ENCODE peak calls at places on chromosome 14, in six cellular contexts. B is fibroblast of lung, K is neural progenitor cell, S is MM.1S, J is colonic mucosa, O is PC-3. L is an unnamed sample.

GRCh38 chr14:90556050-90556477 is 159.2 kb downstream of the CALM1 start:
- DNase-seq in B (no peak), K (peak), S (no peak), J (peak), O (no peak), L (no peak)

GRCh38 chr14:62209287-62209899 is 447.2 kb downstream of the SNAPC1 start:
- DNase-seq in B (peak), K (no peak), S (no peak), J (no peak), O (peak), L (no peak)

GRCh38 chr14:99415496-99416281 is 65.0 kb downstream of the SETD3 start:
- DNase-seq in B (peak), K (peak), S (peak), J (peak), O (peak), L (peak)

GRCh38 chr14:90607141-90607540 is 209.1 kb downstream of the TTC7B start:
- DNase-seq in B (no peak), K (no peak), S (no peak), J (no peak), O (no peak), L (no peak)

GRCh38 chr14:75342762-75343599 is 64.4 kb downstream of the FOS start:
- DNase-seq in B (no peak), K (no peak), S (no peak), J (no peak), O (no peak), L (no peak)

GRCh38 chr14:59303216-59303615 is 114.7 kb downstream of the DAAM1 start:
- DNase-seq in B (peak), K (no peak), S (no peak), J (no peak), O (peak), L (no peak)

GRCh38 chr14:96793547-96793946 is 3.6 kb upstream of the VRK1 start:
- DNase-seq in B (peak), K (no peak), S (no peak), J (no peak), O (peak), L (no peak)

GRCh38 chr14:33972522-33973162 is 21.8 kb upstream of the EGLN3 start:
- DNase-seq in B (no peak), K (peak), S (no peak), J (no peak), O (no peak), L (no peak)

GRCh38 chr14:84750763-84751554 is 779.0 kb upstream of the FLRT2 start:
- DNase-seq in B (peak), K (no peak), S (no peak), J (no peak), O (no peak), L (no peak)

GRCh38 chr14:87443039-87443438 is 549.9 kb downstream of the GALC start:
- DNase-seq in B (no peak), K (no peak), S (no peak), J (no peak), O (no peak), L (no peak)

GRCh38 chr14:45253754-45254300 is 825 bp upstream of the MIS18BP1 start:
- DNase-seq in B (peak), K (no peak), S (peak), J (peak), O (no peak), L (no peak)

GRCh38 chr14:74459289-74459946 is 33.4 kb upstream of the SYNDIG1L start:
- DNase-seq in B (peak), K (peak), S (no peak), J (no peak), O (peak), L (peak)

GRCh38 chr14:28707814-28708213 is 58.8 kb upstream of the FOXG1 start:
- DNase-seq in B (peak), K (no peak), S (no peak), J (no peak), O (peak), L (no peak)

GRCh38 chr14:76856769-76857168 is 30.6 kb downstream of the LRRC74A start:
- DNase-seq in B (no peak), K (no peak), S (no peak), J (no peak), O (no peak), L (no peak)

GRCh38 chr14:68544150-68544892 is 248.5 kb downstream of the ZFP36L1 start:
- DNase-seq in B (peak), K (no peak), S (no peak), J (peak), O (peak), L (no peak)

DNA sequence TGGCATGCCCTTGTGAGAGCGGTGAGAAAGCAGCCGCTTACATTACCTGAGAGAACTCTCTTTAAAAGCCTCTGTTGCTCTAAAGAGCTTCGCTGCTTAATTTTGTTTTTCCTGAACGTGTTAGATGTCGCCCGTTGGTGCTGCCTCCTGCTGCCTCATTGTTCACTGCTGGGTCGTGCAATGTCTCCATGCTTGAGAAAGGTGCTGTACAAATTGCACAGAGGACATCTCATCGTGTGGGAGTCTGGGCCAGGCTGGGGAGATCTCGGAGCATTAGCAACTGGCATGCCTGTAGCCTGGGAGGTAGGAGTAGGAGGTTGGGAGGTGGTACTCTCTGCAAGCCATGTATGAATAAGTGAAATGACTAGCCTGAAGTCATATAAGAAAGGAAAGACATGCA is 686.0 kb downstream of the NOVA1 start:
- DNase-seq in B (no peak), K (no peak), S (no peak), J (no peak), O (no peak), L (no peak)
- H3K4me3 ChIP-seq in B (no peak), K (no peak), S (no peak), J (no peak), O (no peak), L (no peak)

GRCh38 chr14:70822706-70823185 is 13.4 kb upstream of the MAP3K9 start:
- DNase-seq in B (peak), K (peak), S (peak), J (peak), O (no peak), L (no peak)

GRCh38 chr14:70821916-70822705 is 12.8 kb upstream of the MAP3K9 start:
- DNase-seq in B (peak), K (peak), S (peak), J (peak), O (peak), L (peak)

GRCh38 chr14:70823281-70823680 is 14.0 kb upstream of the MAP3K9 start:
- DNase-seq in B (no peak), K (no peak), S (no peak), J (no peak), O (no peak), L (no peak)

GRCh38 chr14:70816525-70816924 is 7.2 kb upstream of the MAP3K9 start:
- DNase-seq in B (no peak), K (peak), S (no peak), J (no peak), O (no peak), L (no peak)

GRCh38 chr14:70821581-70821915 is 12.2 kb upstream of the MAP3K9 start:
- DNase-seq in B (no peak), K (no peak), S (no peak), J (no peak), O (no peak), L (no peak)
- H3K9ac ChIP-seq in B (peak), K (peak), S (peak), J (peak), O (peak), L (peak)

GRCh38 chr14:54486685-54487084 is 2.1 kb downstream of the GMFB start:
- DNase-seq in B (no peak), K (no peak), S (no peak), J (no peak), O (no peak), L (no peak)
- H3K27ac ChIP-seq in B (no peak), K (no peak), S (no peak), J (no peak), O (no peak), L (peak)

GRCh38 chr14:65482769-65483438 is 70.4 kb downstream of the FUT8 start:
- DNase-seq in B (no peak), K (no peak), S (no peak), J (no peak), O (no peak), L (no peak)
- H3K4me3 ChIP-seq in B (no peak), K (no peak), S (no peak), J (no peak), O (no peak), L (no peak)

GRCh38 chr14:71834308-71835204 is 97.7 kb upstream of the RGS6 start:
- DNase-seq in B (no peak), K (no peak), S (no peak), J (no peak), O (peak), L (no peak)

GRCh38 chr14:71833476-71833875 is 98.8 kb upstream of the RGS6 start:
- DNase-seq in B (no peak), K (no peak), S (no peak), J (no peak), O (no peak), L (no peak)
- H3K9ac ChIP-seq in B (no peak), K (no peak), S (no peak), J (no peak), O (no peak), L (no peak)

GRCh38 chr14:101602466-101602840 is 41.2 kb downstream of the DIO3 start:
- DNase-seq in B (no peak), K (no peak), S (no peak), J (no peak), O (no peak), L (no peak)

GRCh38 chr14:101601603-101602465 is 40.5 kb downstream of the DIO3 start:
- DNase-seq in B (no peak), K (no peak), S (no peak), J (no peak), O (no peak), L (no peak)

GRCh38 chr14:101600891-101601602 is 39.8 kb downstream of the DIO3 start:
- DNase-seq in B (no peak), K (no peak), S (no peak), J (no peak), O (no peak), L (no peak)

GRCh38 chr14:101604228-101604934 is 43.1 kb downstream of the DIO3 start:
- DNase-seq in B (no peak), K (no peak), S (no peak), J (no peak), O (no peak), L (no peak)

DNA sequence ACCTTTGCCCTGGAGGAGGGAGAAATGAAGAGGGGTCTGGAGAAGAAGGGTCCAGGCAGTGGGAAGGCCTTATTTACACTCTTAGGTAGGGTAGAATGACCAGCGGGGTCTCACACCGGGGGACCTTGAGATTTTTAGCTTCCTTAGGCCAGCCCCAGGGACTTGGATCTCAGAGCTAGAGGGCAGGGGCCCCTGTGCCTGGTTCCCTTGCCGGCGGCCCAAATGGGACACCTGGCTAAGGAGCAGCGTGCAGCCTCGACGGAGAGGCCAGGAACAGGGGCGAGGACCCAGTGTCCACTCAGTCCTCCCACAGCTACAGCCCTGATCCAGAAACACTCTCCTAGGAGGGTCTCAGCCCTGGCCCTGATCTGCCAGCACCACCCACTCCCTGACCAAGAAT is 41.8 kb downstream of the DIO3 start:
- DNase-seq in B (no peak), K (no peak), S (no peak), J (no peak), O (no peak), L (no peak)
- H3K27ac ChIP-seq in B (no peak), K (no peak), S (no peak), J (no peak), O (no peak), L (no peak)

GRCh38 chr14:56196274-56196673 is 78.1 kb downstream of the PELI2 start:
- DNase-seq in B (peak), K (no peak), S (peak), J (no peak), O (no peak), L (no peak)

GRCh38 chr14:56197150-56197549 is 78.9 kb downstream of the PELI2 start:
- DNase-seq in B (no peak), K (no peak), S (no peak), J (no peak), O (no peak), L (no peak)

GRCh38 chr14:56194062-56194461 is 75.9 kb downstream of the PELI2 start:
- DNase-seq in B (no peak), K (no peak), S (no peak), J (no peak), O (no peak), L (no peak)

GRCh38 chr14:56195219-56195618 is 77.0 kb downstream of the PELI2 start:
- DNase-seq in B (no peak), K (peak), S (no peak), J (no peak), O (no peak), L (no peak)

GRCh38 chr14:56195727-56196126 is 77.5 kb downstream of the PELI2 start:
- DNase-seq in B (peak), K (no peak), S (peak), J (peak), O (peak), L (no peak)
- H3K4me3 ChIP-seq in B (no peak), K (no peak), S (peak), J (no peak), O (no peak), L (no peak)

GRCh38 chr14:70811065-70811464 is 1.8 kb upstream of the MAP3K9 start:
- DNase-seq in B (no peak), K (no peak), S (no peak), J (no peak), O (peak), L (no peak)

GRCh38 chr14:70810621-70811020 is 1.3 kb upstream of the MAP3K9 start:
- DNase-seq in B (no peak), K (no peak), S (no peak), J (no peak), O (no peak), L (no peak)

GRCh38 chr14:70808023-70808401 is 1.3 kb downstream of the MAP3K9 start:
- DNase-seq in B (peak), K (peak), S (peak), J (peak), O (peak), L (peak)

GRCh38 chr14:70809238-70810214 is at the start of gene MAP3K9:
- DNase-seq in B (peak), K (peak), S (peak), J (peak), O (peak), L (peak)

DNA sequence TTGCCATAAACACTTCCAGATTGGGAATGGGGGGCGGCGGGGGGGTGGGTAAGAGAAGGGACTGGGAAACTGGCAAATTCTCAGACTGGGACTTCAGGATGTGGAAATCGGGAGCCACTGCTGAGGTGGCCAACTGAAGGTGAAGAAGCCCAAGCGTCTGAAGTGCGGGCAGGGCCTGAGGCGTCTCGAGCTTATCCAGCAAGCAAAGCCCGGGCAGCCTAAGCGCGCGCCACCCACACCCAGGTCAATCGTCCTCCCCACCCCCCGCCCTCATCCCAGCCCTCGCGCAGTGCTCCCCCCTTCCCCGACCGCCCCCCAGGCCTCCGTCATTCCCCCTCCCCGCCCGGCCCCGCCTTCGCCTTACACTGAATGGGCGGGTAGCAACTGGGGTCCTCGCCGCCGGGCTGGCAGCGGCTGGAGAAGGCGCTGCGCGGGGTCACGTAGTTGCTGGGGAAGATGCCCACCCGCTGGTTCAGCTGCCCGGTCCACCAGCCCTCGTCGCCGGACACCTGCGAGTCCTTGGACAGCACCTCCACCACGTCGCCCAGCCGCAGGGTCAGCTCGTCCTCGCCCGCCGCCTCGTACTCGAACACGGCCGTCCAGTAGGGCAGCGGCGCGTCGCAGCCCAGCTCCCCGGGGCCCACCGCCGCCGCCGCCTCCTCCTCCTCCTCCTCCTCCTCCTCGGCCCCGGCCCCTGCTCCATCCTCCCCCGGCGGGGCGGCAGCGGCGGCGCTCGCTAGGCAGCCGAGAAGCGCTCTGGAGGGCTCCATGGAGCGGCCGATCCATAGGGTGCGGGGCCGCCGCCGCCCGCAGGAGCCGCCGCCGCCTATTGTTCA is 693 bp downstream of the MAP3K9 start:
- DNase-seq in B (peak), K (peak), S (peak), J (peak), O (no peak), L (peak)
- H3K9ac ChIP-seq in B (peak), K (peak), S (peak), J (peak), O (peak), L (peak)

GRCh38 chr14:37593496-37594237 is 1.4 kb downstream of the FOXA1 start:
- DNase-seq in B (no peak), K (no peak), S (no peak), J (no peak), O (no peak), L (no peak)
- H3K27ac ChIP-seq in B (no peak), K (no peak), S (no peak), J (peak), O (peak), L (no peak)

DNA sequence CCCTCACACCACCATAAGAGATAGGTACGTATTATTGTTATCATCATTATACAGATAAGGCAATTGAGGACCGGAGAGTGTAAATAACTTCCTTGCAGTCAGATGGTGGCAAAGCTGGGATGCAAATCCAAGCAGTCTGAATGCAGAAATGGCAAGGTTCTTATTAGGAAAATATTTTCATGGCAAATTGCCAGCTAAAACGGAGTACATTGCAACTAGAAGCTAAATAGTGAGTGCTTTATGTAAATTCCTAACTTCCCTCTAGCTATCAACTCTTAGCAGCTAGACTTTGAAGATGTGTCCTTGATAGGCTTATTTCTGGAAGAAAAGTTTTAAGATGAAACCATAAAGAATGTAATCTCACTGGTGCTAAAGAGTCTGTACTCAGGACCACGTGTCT is 323.9 kb upstream of the DIO2 start:
- DNase-seq in B (no peak), K (no peak), S (no peak), J (no peak), O (no peak), L (peak)
- H3K4me3 ChIP-seq in B (no peak), K (no peak), S (no peak), J (no peak), O (no peak), L (no peak)

L was measured in Karpas-422.